ENCODE peak calls at places on chromosomes 3 and 15, in ten cellular contexts. One of them, this sample, is unnamed.

GRCh38 chr15:67105065-67105951 is 39.9 kb downstream of the SMAD3 start:
- DNase-seq in OCI-LY7: no peak
- DNase-seq in left ventricle myocardium inferior: no peak
- DNase-seq in SK-N-SH: no peak
- DNase-seq in lung: peak
- DNase-seq in AG04450: peak
- DNase-seq in thoracic aorta: peak
- DNase-seq in mammary epithelial cell: peak
- DNase-seq in tibial artery: peak
- DNase-seq in cardiac muscle cell: peak
- DNase-seq in this sample: peak

GRCh38 chr15:95995375-95996168 is 334.9 kb upstream of the NR2F2 start:
- DNase-seq in tibial artery: no peak
- DNase-seq in thoracic aorta: no peak
- DNase-seq in AG04450: no peak
- DNase-seq in OCI-LY7: no peak
- DNase-seq in lung: no peak
- DNase-seq in SK-N-SH: no peak
- DNase-seq in mammary epithelial cell: peak
- DNase-seq in cardiac muscle cell: peak
- DNase-seq in left ventricle myocardium inferior: no peak
- DNase-seq in this sample: peak

GRCh38 chr15:55250392-55250791 is 39.2 kb downstream of the RAB27A start:
- DNase-seq in lung: no peak
- DNase-seq in OCI-LY7: no peak
- DNase-seq in thoracic aorta: no peak
- DNase-seq in AG04450: peak
- DNase-seq in mammary epithelial cell: peak
- DNase-seq in cardiac muscle cell: peak
- DNase-seq in SK-N-SH: no peak
- DNase-seq in left ventricle myocardium inferior: no peak
- DNase-seq in tibial artery: no peak
- DNase-seq in this sample: peak

GRCh38 chr3:37491343-37491742 is 317.0 kb upstream of the LRRFIP2 start:
- DNase-seq in lung: no peak
- DNase-seq in cardiac muscle cell: no peak
- DNase-seq in tibial artery: no peak
- DNase-seq in AG04450: no peak
- DNase-seq in left ventricle myocardium inferior: peak
- DNase-seq in SK-N-SH: no peak
- DNase-seq in mammary epithelial cell: no peak
- DNase-seq in OCI-LY7: no peak
- DNase-seq in thoracic aorta: no peak
- DNase-seq in this sample: no peak

GRCh38 chr3:65894679-65895078 is 144.0 kb downstream of the MAGI1 start:
- DNase-seq in cardiac muscle cell: peak
- DNase-seq in OCI-LY7: no peak
- DNase-seq in tibial artery: no peak
- DNase-seq in left ventricle myocardium inferior: no peak
- DNase-seq in lung: no peak
- DNase-seq in mammary epithelial cell: peak
- DNase-seq in SK-N-SH: no peak
- DNase-seq in AG04450: no peak
- DNase-seq in thoracic aorta: no peak
- DNase-seq in this sample: peak

GRCh38 chr3:145798691-145799550 is 362.1 kb downstream of the PLOD2 start:
- DNase-seq in cardiac muscle cell: no peak
- DNase-seq in mammary epithelial cell: no peak
- DNase-seq in lung: no peak
- DNase-seq in thoracic aorta: no peak
- DNase-seq in OCI-LY7: no peak
- DNase-seq in SK-N-SH: no peak
- DNase-seq in left ventricle myocardium inferior: no peak
- DNase-seq in tibial artery: no peak
- DNase-seq in AG04450: no peak
- DNase-seq in this sample: no peak

GRCh38 chr3:117011687-117012250 is 302.2 kb downstream of the TUSC7 start:
- DNase-seq in left ventricle myocardium inferior: no peak
- DNase-seq in mammary epithelial cell: no peak
- DNase-seq in lung: no peak
- DNase-seq in cardiac muscle cell: peak
- DNase-seq in OCI-LY7: no peak
- DNase-seq in thoracic aorta: no peak
- DNase-seq in tibial artery: no peak
- DNase-seq in SK-N-SH: no peak
- DNase-seq in AG04450: no peak
- DNase-seq in this sample: no peak

GRCh38 chr15:77983091-77983707 is 94.3 kb downstream of the TBC1D2B start:
- DNase-seq in mammary epithelial cell: no peak
- DNase-seq in OCI-LY7: no peak
- DNase-seq in thoracic aorta: no peak
- DNase-seq in tibial artery: no peak
- DNase-seq in SK-N-SH: no peak
- DNase-seq in left ventricle myocardium inferior: no peak
- DNase-seq in AG04450: no peak
- DNase-seq in cardiac muscle cell: no peak
- DNase-seq in lung: no peak
- DNase-seq in this sample: no peak

GRCh38 chr3:28042707-28043106 is 198.7 kb upstream of the CMC1 start:
- DNase-seq in thoracic aorta: no peak
- DNase-seq in cardiac muscle cell: no peak
- DNase-seq in tibial artery: no peak
- DNase-seq in SK-N-SH: no peak
- DNase-seq in mammary epithelial cell: no peak
- DNase-seq in lung: no peak
- DNase-seq in left ventricle myocardium inferior: no peak
- DNase-seq in OCI-LY7: no peak
- DNase-seq in AG04450: no peak
- DNase-seq in this sample: no peak

GRCh38 chr15:55552926-55553325 is 35.2 kb downstream of the PYGO1 start:
- DNase-seq in lung: no peak
- DNase-seq in left ventricle myocardium inferior: peak
- DNase-seq in AG04450: peak
- DNase-seq in OCI-LY7: no peak
- DNase-seq in tibial artery: no peak
- DNase-seq in cardiac muscle cell: peak
- DNase-seq in SK-N-SH: no peak
- DNase-seq in mammary epithelial cell: no peak
- DNase-seq in thoracic aorta: no peak
- DNase-seq in this sample: no peak

GRCh38 chr3:53243165-53243564 is 12.7 kb downstream of the TKT start:
- DNase-seq in mammary epithelial cell: no peak
- DNase-seq in thoracic aorta: no peak
- DNase-seq in cardiac muscle cell: peak
- DNase-seq in lung: no peak
- DNase-seq in tibial artery: no peak
- DNase-seq in SK-N-SH: peak
- DNase-seq in AG04450: no peak
- DNase-seq in OCI-LY7: no peak
- DNase-seq in left ventricle myocardium inferior: no peak
- DNase-seq in this sample: no peak

GRCh38 chr3:184015381-184016019 is 2.2 kb downstream of the ABCC5 start:
- DNase-seq in SK-N-SH: peak
- DNase-seq in thoracic aorta: no peak
- DNase-seq in cardiac muscle cell: no peak
- DNase-seq in mammary epithelial cell: no peak
- DNase-seq in tibial artery: no peak
- DNase-seq in lung: no peak
- DNase-seq in OCI-LY7: no peak
- DNase-seq in left ventricle myocardium inferior: no peak
- DNase-seq in AG04450: no peak
- DNase-seq in this sample: no peak

DNA sequence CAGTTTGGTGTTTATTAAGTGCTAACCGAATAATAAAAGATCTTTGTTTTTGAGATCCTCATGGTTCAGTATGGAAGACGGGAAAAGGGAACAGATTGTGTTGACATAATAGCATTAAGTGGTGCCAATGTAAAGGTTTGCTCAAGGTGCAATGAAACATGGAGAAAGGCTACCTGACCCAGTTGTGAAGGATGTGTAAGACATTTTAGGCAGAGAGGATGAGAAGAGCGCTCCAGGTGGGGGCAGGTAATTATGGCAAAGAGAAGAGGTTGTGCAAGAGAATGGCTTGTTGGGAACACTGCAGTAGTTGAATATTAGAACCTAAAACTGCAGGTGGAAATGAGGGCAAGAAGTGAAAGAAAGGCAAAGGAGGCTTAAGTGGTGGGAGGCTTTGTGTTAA is 140.8 kb downstream of the DIPK2A start:
- DNase-seq in cardiac muscle cell: no peak
- DNase-seq in OCI-LY7: no peak
- DNase-seq in SK-N-SH: no peak
- DNase-seq in mammary epithelial cell: no peak
- DNase-seq in thoracic aorta: no peak
- DNase-seq in left ventricle myocardium inferior: no peak
- DNase-seq in lung: no peak
- DNase-seq in tibial artery: no peak
- DNase-seq in AG04450: no peak
- DNase-seq in this sample: no peak
- TF ChIP-seq CTCF in cardiac muscle cell: no peak
- TF ChIP-seq CTCF in OCI-LY7: no peak
- TF ChIP-seq CTCF in SK-N-SH: no peak
- TF ChIP-seq CTCF in mammary epithelial cell: peak
- TF ChIP-seq CTCF in thoracic aorta: no peak
- TF ChIP-seq CTCF in left ventricle myocardium inferior: no peak
- TF ChIP-seq CTCF in lung: no peak
- TF ChIP-seq CTCF in tibial artery: no peak
- TF ChIP-seq CTCF in AG04450: no peak
- TF ChIP-seq CTCF in this sample: no peak

DNA sequence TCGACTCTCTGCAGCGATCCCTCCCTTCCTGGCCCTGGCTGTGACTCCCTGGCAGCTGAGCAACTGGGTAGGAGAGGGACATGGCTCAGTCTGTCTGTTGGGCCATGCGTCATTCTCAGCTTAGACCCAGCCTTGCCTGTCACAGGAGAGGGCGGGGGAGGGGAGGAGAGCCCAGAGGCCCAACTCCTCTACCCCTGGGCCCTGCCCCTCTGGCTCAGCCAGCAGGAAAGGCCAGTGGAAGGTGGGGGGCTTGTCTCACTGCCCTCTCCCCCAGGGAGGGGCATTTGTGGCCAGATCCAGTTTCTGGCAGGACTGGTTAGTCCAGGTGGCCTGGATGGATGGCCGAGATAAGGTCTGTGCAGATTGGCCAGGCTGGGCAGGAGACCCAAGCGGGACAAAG is 31.6 kb downstream of the DNAJB8 start:
- DNase-seq in left ventricle myocardium inferior: no peak
- DNase-seq in lung: no peak
- DNase-seq in AG04450: no peak
- DNase-seq in tibial artery: no peak
- DNase-seq in OCI-LY7: no peak
- DNase-seq in SK-N-SH: peak
- DNase-seq in cardiac muscle cell: no peak
- DNase-seq in mammary epithelial cell: no peak
- DNase-seq in thoracic aorta: no peak
- DNase-seq in this sample: no peak
- H3K27ac ChIP-seq in left ventricle myocardium inferior: no peak
- H3K27ac ChIP-seq in lung: no peak
- H3K27ac ChIP-seq in AG04450: no peak
- H3K27ac ChIP-seq in tibial artery: no peak
- H3K27ac ChIP-seq in OCI-LY7: no peak
- H3K27ac ChIP-seq in SK-N-SH: peak
- H3K27ac ChIP-seq in cardiac muscle cell: no peak
- H3K27ac ChIP-seq in mammary epithelial cell: no peak
- H3K27ac ChIP-seq in thoracic aorta: no peak
- H3K27ac ChIP-seq in this sample: no peak

GRCh38 chr15:84755736-84756527 is 7.5 kb downstream of the ZNF592 start:
- DNase-seq in AG04450: no peak
- DNase-seq in SK-N-SH: no peak
- DNase-seq in thoracic aorta: no peak
- DNase-seq in mammary epithelial cell: peak
- DNase-seq in lung: no peak
- DNase-seq in cardiac muscle cell: no peak
- DNase-seq in tibial artery: no peak
- DNase-seq in OCI-LY7: no peak
- DNase-seq in left ventricle myocardium inferior: no peak
- DNase-seq in this sample: no peak
- TF ChIP-seq CTCF in AG04450: no peak
- TF ChIP-seq CTCF in SK-N-SH: no peak
- TF ChIP-seq CTCF in thoracic aorta: no peak
- TF ChIP-seq CTCF in mammary epithelial cell: no peak
- TF ChIP-seq CTCF in lung: no peak
- TF ChIP-seq CTCF in cardiac muscle cell: no peak
- TF ChIP-seq CTCF in tibial artery: no peak
- TF ChIP-seq CTCF in OCI-LY7: no peak
- TF ChIP-seq CTCF in left ventricle myocardium inferior: no peak
- TF ChIP-seq CTCF in this sample: no peak

DNA sequence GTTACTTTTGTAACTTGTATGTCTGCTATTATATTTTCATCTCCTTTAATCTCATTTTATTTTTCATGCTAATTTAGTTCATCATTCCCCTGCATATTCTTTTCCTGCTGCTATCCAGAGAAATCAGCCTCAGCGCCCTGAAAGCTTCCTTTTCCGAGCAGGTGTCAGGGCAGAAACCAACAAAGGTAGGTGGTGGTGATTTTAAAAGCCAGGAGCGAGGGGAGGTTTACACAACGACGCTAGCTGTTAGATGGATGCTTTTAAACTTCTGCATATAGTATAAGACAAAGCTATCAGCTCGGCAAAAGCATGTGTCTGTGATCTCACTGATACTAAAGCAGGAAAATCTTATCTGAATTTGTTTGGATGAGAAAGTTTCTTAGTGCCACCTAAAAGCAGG is 75.0 kb downstream of the LRCH3 start:
- DNase-seq in mammary epithelial cell: no peak
- DNase-seq in left ventricle myocardium inferior: no peak
- DNase-seq in OCI-LY7: no peak
- DNase-seq in lung: no peak
- DNase-seq in SK-N-SH: no peak
- DNase-seq in tibial artery: no peak
- DNase-seq in cardiac muscle cell: no peak
- DNase-seq in thoracic aorta: no peak
- DNase-seq in AG04450: no peak
- DNase-seq in this sample: no peak
- H3K27ac ChIP-seq in mammary epithelial cell: no peak
- H3K27ac ChIP-seq in left ventricle myocardium inferior: no peak
- H3K27ac ChIP-seq in OCI-LY7: no peak
- H3K27ac ChIP-seq in lung: no peak
- H3K27ac ChIP-seq in SK-N-SH: no peak
- H3K27ac ChIP-seq in tibial artery: no peak
- H3K27ac ChIP-seq in cardiac muscle cell: no peak
- H3K27ac ChIP-seq in thoracic aorta: no peak
- H3K27ac ChIP-seq in AG04450: no peak
- H3K27ac ChIP-seq in this sample: no peak

GRCh38 chr3:13282986-13283876 is 136.9 kb downstream of the NUP210 start:
- DNase-seq in lung: no peak
- DNase-seq in OCI-LY7: no peak
- DNase-seq in AG04450: no peak
- DNase-seq in left ventricle myocardium inferior: no peak
- DNase-seq in SK-N-SH: peak
- DNase-seq in thoracic aorta: no peak
- DNase-seq in cardiac muscle cell: no peak
- DNase-seq in mammary epithelial cell: peak
- DNase-seq in tibial artery: no peak
- DNase-seq in this sample: peak
- TF ChIP-seq CTCF in lung: no peak
- TF ChIP-seq CTCF in OCI-LY7: no peak
- TF ChIP-seq CTCF in AG04450: no peak
- TF ChIP-seq CTCF in left ventricle myocardium inferior: peak
- TF ChIP-seq CTCF in SK-N-SH: no peak
- TF ChIP-seq CTCF in thoracic aorta: no peak
- TF ChIP-seq CTCF in cardiac muscle cell: peak
- TF ChIP-seq CTCF in mammary epithelial cell: peak
- TF ChIP-seq CTCF in tibial artery: no peak
- TF ChIP-seq CTCF in this sample: no peak

This sample was measured in RWPE1.